ENCODE peak calls at places on chromosomes 5 and 9, in four cellular contexts. One of them, this sample, is unnamed.
A peak's percentile ranks its signal among the peaks of the same experiment; 100 is the strongest.

GRCh38 chr9:130240410-130241197 is 25.0 kb upstream of the HMCN2 start:
- DNase-seq in fibroblast of lung: peak; percentile 72
- DNase-seq in Caco-2: peak; percentile 65
- DNase-seq in MM.1S: peak; percentile 37
- DNase-seq in this sample: no peak

GRCh38 chr5:19555876-19556275 is 432.1 kb downstream of the CDH18 start:
- DNase-seq in MM.1S: no peak
- DNase-seq in Caco-2: no peak
- DNase-seq in fibroblast of lung: no peak
- DNase-seq in this sample: no peak

GRCh38 chr9:76459691-76460635 is 981 bp downstream of the GCNT1 start:
- DNase-seq in MM.1S: peak; percentile 36
- DNase-seq in fibroblast of lung: peak; percentile 66
- DNase-seq in Caco-2: peak; percentile 20
- DNase-seq in this sample: peak; percentile 69

GRCh38 chr9:87160148-87161107 is 213.1 kb upstream of the GAS1 start:
- DNase-seq in fibroblast of lung: peak; percentile 25
- DNase-seq in Caco-2: no peak
- DNase-seq in MM.1S: no peak
- DNase-seq in this sample: no peak

GRCh38 chr5:135700731-135701130 is 121.9 kb upstream of the CXCL14 start:
- DNase-seq in Caco-2: no peak
- DNase-seq in MM.1S: no peak
- DNase-seq in fibroblast of lung: no peak
- DNase-seq in this sample: no peak

GRCh38 chr5:77155179-77155839 is 55.2 kb upstream of the PDE8B start:
- DNase-seq in MM.1S: no peak
- DNase-seq in Caco-2: no peak
- DNase-seq in fibroblast of lung: no peak
- DNase-seq in this sample: no peak

GRCh38 chr5:42377496-42377895 is 45.7 kb upstream of the GHR start:
- DNase-seq in Caco-2: no peak
- DNase-seq in fibroblast of lung: no peak
- DNase-seq in MM.1S: no peak
- DNase-seq in this sample: no peak

GRCh38 chr5:78610163-78610583 is 38.4 kb downstream of the LHFPL2 start:
- DNase-seq in fibroblast of lung: no peak
- DNase-seq in Caco-2: no peak
- DNase-seq in MM.1S: no peak
- DNase-seq in this sample: no peak

GRCh38 chr5:120848883-120849282 is 384.8 kb downstream of the PRR16 start:
- DNase-seq in Caco-2: no peak
- DNase-seq in MM.1S: no peak
- DNase-seq in fibroblast of lung: no peak
- DNase-seq in this sample: no peak

GRCh38 chr5:157959355-157959754 is 100.4 kb upstream of the CLINT1 start:
- DNase-seq in fibroblast of lung: no peak
- DNase-seq in Caco-2: no peak
- DNase-seq in MM.1S: no peak
- DNase-seq in this sample: no peak

GRCh38 chr5:95822038-95822407 is 503 bp downstream of the GLRX start:
- DNase-seq in fibroblast of lung: peak; percentile 54
- DNase-seq in Caco-2: peak; percentile 51
- DNase-seq in MM.1S: peak; percentile 61
- DNase-seq in this sample: peak; percentile 69

GRCh38 chr5:95822408-95823240 is at the start of gene GLRX:
- DNase-seq in Caco-2: peak; percentile 70
- DNase-seq in fibroblast of lung: peak; percentile 88
- DNase-seq in MM.1S: peak; percentile 85
- DNase-seq in this sample: peak; percentile 52

GRCh38 chr5:95823241-95823737 is 763 bp upstream of the GLRX start:
- DNase-seq in fibroblast of lung: no peak
- DNase-seq in Caco-2: no peak
- DNase-seq in MM.1S: no peak
- DNase-seq in this sample: no peak

GRCh38 chr5:95824747-95825146 is 2.2 kb upstream of the GLRX start:
- DNase-seq in fibroblast of lung: no peak
- DNase-seq in Caco-2: no peak
- DNase-seq in MM.1S: no peak
- DNase-seq in this sample: no peak

GRCh38 chr5:95823738-95824609 is 1.4 kb upstream of the GLRX start:
- DNase-seq in MM.1S: peak; percentile 86
- DNase-seq in fibroblast of lung: peak; percentile 93
- DNase-seq in Caco-2: peak; percentile 36
- DNase-seq in this sample: no peak
- H3K4me3 ChIP-seq in MM.1S: peak overlapping the region; percentile 89
- H3K4me3 ChIP-seq in fibroblast of lung: peak overlapping the region; percentile 94
- H3K4me3 ChIP-seq in Caco-2: no peak overlapping the region
- H3K4me3 ChIP-seq in this sample: peak overlapping the region; percentile 5

GRCh38 chr5:170144286-170145023 is 38.8 kb downstream of the FOXI1 start:
- DNase-seq in Caco-2: no peak
- DNase-seq in fibroblast of lung: no peak
- DNase-seq in MM.1S: no peak
- DNase-seq in this sample: no peak

GRCh38 chr5:170143091-170143490 is 37.4 kb downstream of the FOXI1 start:
- DNase-seq in Caco-2: no peak
- DNase-seq in MM.1S: no peak
- DNase-seq in fibroblast of lung: no peak
- DNase-seq in this sample: no peak

GRCh38 chr5:170143710-170144109 is 38.0 kb downstream of the FOXI1 start:
- DNase-seq in MM.1S: no peak
- DNase-seq in Caco-2: no peak
- DNase-seq in fibroblast of lung: no peak
- DNase-seq in this sample: no peak

GRCh38 chr5:170139786-170140335 is 34.2 kb downstream of the FOXI1 start:
- DNase-seq in fibroblast of lung: no peak
- DNase-seq in MM.1S: no peak
- DNase-seq in Caco-2: no peak
- DNase-seq in this sample: no peak

GRCh38 chr5:170141636-170142035 is 35.9 kb downstream of the FOXI1 start:
- DNase-seq in Caco-2: no peak
- DNase-seq in fibroblast of lung: no peak
- DNase-seq in MM.1S: no peak
- DNase-seq in this sample: no peak
- H3K4me1 ChIP-seq in Caco-2: no peaks in the 10 kb centered on the region
- H3K4me1 ChIP-seq in fibroblast of lung: no peaks in the 10 kb centered on the region
- H3K4me1 ChIP-seq in MM.1S: no peaks in the 10 kb centered on the region
- H3K4me1 ChIP-seq in this sample: no peaks in the 10 kb centered on the region

GRCh38 chr9:88387733-88388202 is 476 bp upstream of the SPIN1 start:
- DNase-seq in Caco-2: no peak
- DNase-seq in MM.1S: no peak
- DNase-seq in fibroblast of lung: peak; percentile 59
- DNase-seq in this sample: peak; percentile 70

GRCh38 chr9:88390371-88390990 is 2.2 kb downstream of the SPIN1 start:
- DNase-seq in Caco-2: no peak
- DNase-seq in fibroblast of lung: peak; percentile 42
- DNase-seq in MM.1S: no peak
- DNase-seq in this sample: no peak

GRCh38 chr9:88387035-88387732 is 1.1 kb upstream of the SPIN1 start:
- DNase-seq in MM.1S: peak; percentile 64
- DNase-seq in fibroblast of lung: peak; percentile 51
- DNase-seq in Caco-2: peak; percentile 23
- DNase-seq in this sample: peak; percentile 50

GRCh38 chr9:88388886-88389617 is 808 bp downstream of the SPIN1 start:
- DNase-seq in MM.1S: peak; percentile 14
- DNase-seq in fibroblast of lung: peak; percentile 65
- DNase-seq in Caco-2: peak; percentile 73
- DNase-seq in this sample: no peak

GRCh38 chr9:88388203-88388885 is at the start of gene SPIN1:
- DNase-seq in MM.1S: peak; percentile 87
- DNase-seq in fibroblast of lung: peak; percentile 72
- DNase-seq in Caco-2: peak; percentile 85
- DNase-seq in this sample: peak; percentile 98
- TF ChIP-seq CTCF in MM.1S: no peak
- TF ChIP-seq CTCF in fibroblast of lung: peak; percentile 7
- TF ChIP-seq CTCF in Caco-2: no peak
- TF ChIP-seq CTCF in this sample: peak; percentile 15

GRCh38 chr5:108260105-108260857 is 121.6 kb downstream of the FBXL17 start:
- DNase-seq in Caco-2: peak; percentile 77
- DNase-seq in MM.1S: peak; percentile 72
- DNase-seq in fibroblast of lung: peak; percentile 87
- DNase-seq in this sample: peak; percentile 73

GRCh38 chr5:108263338-108263737 is 118.6 kb downstream of the FBXL17 start:
- DNase-seq in MM.1S: no peak
- DNase-seq in Caco-2: no peak
- DNase-seq in fibroblast of lung: no peak
- DNase-seq in this sample: no peak

GRCh38 chr5:108258001-108258400 is 123.9 kb downstream of the FBXL17 start:
- DNase-seq in Caco-2: no peak
- DNase-seq in fibroblast of lung: no peak
- DNase-seq in MM.1S: no peak
- DNase-seq in this sample: no peak

GRCh38 chr5:108259306-108259705 is 122.6 kb downstream of the FBXL17 start:
- DNase-seq in Caco-2: no peak
- DNase-seq in MM.1S: no peak
- DNase-seq in fibroblast of lung: peak; percentile 23
- DNase-seq in this sample: no peak

DNA sequence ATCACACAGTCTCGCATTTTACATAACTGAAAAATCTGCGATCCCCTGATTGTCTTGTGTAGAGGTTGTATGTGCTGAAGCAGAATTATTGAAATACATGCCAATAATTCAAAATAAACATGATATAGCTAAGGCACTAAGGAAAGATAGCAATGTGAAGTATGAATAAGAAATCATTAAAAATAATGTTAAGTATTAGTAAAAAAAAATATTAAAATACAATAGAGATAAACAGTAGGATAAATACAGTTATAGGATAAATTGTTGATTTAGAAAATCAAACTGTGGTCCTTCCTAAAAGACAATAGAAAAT is 121.1 kb downstream of the FBXL17 start:
- DNase-seq in MM.1S: no peak
- DNase-seq in fibroblast of lung: no peak
- DNase-seq in Caco-2: no peak
- DNase-seq in this sample: no peak
- H3K4me3 ChIP-seq in MM.1S: no peak overlapping the region
- H3K4me3 ChIP-seq in fibroblast of lung: no peak overlapping the region
- H3K4me3 ChIP-seq in Caco-2: no peak overlapping the region
- H3K4me3 ChIP-seq in this sample: no peak overlapping the region

DNA sequence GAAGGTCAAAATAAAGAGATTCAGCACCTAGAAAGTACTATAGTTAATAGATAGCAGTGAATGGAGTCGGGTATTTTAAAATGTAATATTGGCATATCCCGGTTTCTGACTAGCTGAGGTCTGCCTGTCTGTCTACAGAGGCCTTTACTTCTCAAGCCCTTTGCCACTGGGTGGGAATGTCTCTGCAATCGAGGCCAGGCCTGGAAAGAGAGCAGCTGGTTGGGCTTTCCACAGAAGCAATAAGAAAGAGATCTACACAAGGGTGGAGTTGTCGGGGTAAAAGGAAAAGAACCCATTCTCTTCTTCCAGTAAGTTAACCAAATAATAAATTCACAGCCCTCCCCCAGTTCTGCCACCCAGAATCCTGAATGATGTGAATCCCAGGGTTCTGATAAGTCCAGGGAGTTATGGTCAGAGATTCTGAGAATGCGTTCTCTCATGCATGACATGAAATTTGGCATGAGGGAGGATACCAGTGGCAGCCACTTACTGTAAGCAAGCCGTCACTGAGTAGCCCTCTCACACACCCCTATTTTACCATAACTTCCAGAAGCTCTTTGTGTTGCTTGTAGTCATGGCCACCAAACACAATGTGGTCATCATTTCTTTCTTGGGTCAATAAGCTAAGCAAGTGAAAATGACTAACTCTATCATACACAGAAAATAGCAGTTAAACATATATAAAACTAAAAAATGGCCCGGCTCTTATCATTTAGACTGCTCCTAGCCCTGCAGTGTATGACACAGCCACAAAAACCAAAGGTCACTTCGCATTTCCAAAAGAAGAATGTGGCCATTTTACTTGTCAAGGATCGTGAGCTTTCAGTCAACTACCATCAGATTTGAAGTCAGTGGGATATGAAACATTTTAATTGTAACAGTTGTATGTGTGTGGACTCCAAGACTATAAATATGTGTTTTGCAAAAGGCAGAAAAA is 185.0 kb downstream of the GLIS3 start:
- DNase-seq in MM.1S: no peak
- DNase-seq in Caco-2: no peak
- DNase-seq in fibroblast of lung: peak; percentile 68
- DNase-seq in this sample: no peak
- H3K4me1 ChIP-seq in MM.1S: no peaks in the 10 kb centered on the region
- H3K4me1 ChIP-seq in Caco-2: peaks cover 21% of the 10 kb centered on the region
- H3K4me1 ChIP-seq in fibroblast of lung: peaks cover 20% of the 10 kb centered on the region
- H3K4me1 ChIP-seq in this sample: peaks cover 12% of the 10 kb centered on the region

DNA sequence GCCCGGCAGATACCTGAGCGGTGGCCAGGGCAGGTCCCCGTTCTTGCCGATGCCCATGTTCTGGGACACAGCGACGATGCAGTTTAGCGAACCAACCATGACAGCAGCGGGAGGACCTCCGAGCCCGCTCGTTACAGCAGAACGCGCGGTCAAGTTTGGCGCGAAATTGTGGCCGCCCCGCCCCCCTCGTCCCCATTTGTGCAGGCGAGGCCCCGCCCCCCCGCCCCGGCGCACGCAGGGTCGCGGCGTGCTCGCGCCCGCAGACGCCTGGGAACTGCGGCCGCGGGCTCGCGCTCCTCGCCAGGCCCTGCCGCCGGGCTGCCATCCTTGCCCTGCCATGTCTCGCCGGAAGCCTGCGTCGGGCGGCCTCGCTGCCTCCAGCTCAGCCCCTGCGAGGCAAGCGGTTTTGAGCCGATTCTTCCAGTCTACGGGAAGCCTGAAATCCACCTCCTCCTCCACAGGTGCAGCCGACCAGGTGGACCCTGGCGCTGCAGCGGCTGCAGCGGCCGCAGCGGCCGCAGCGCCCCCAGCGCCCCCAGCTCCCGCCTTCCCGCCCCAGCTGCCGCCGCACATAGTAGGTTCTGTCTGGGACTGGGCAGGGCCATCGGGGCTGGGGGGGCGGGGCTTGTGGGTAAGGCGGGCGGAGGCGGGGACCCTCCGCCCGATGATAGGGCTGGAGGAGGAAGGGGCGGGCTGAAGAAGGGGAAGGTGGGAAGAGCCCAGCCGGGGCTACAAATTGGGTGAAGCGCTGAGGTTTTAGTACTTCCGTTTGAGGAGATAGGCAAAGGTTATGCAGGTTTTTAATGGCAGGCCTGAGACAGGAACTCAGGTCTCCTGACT is at the start of the genes DHFR and MSH3:
- DNase-seq in fibroblast of lung: peak; percentile 88
- DNase-seq in Caco-2: peak; percentile 89
- DNase-seq in MM.1S: peak; percentile 96
- DNase-seq in this sample: peak; percentile 88
- TF ChIP-seq CTCF in fibroblast of lung: no peak
- TF ChIP-seq CTCF in Caco-2: peak; percentile 19
- TF ChIP-seq CTCF in MM.1S: peak; percentile 30
- TF ChIP-seq CTCF in this sample: no peak

This sample was measured in pancreas.